ENCODE peak calls at places on chromosomes 6 and 20, in nine cellular contexts. B, U, N, T, G, X, S, A and E are unnamed samples.

GRCh38 chr6:161079566-161080262 is 88.1 kb downstream of the MAP3K4 start:
- DNase-seq in T (peak), S (no peak), U (peak), G (no peak), B (peak), X (no peak), N (peak), A (no peak), E (no peak)

GRCh38 chr20:51070635-51071034 is 47.7 kb upstream of the KCNG1 start:
- DNase-seq in G (no peak), N (no peak), S (no peak), B (no peak), T (no peak), X (no peak), U (no peak), A (no peak), E (no peak)

GRCh38 chr6:75934643-75935472 is 137.6 kb downstream of the IMPG1 start:
- DNase-seq in G (peak), A (peak), T (peak), X (peak), U (peak), B (peak), S (peak), N (no peak), E (no peak)

GRCh38 chr20:32970973-32971300 is 33.3 kb downstream of the SUN5 start:
- DNase-seq in N (no peak), B (no peak), S (peak), A (no peak), T (no peak), X (no peak), G (no peak), U (no peak), E (no peak)

GRCh38 chr6:159172066-159172465 is 2.9 kb downstream of the FNDC1 start:
- DNase-seq in S (no peak), X (no peak), B (no peak), T (no peak), N (no peak), U (no peak), G (no peak), A (no peak), E (no peak)

GRCh38 chr20:45247860-45248259 is 6.5 kb downstream of the SLPI start:
- DNase-seq in S (no peak), X (no peak), B (no peak), A (no peak), G (no peak), N (no peak), T (no peak), U (no peak), E (no peak)

GRCh38 chr20:25310268-25310920 is 62.5 kb downstream of the PYGB start:
- DNase-seq in A (peak), U (peak), X (peak), T (peak), S (peak), G (peak), B (peak), N (peak), E (no peak)

GRCh38 chr6:41683460-41684310 is 45.4 kb downstream of the MDFI start:
- DNase-seq in T (peak), U (peak), S (peak), B (peak), A (peak), G (peak), X (peak), N (peak), E (peak)

GRCh38 chr6:105593805-105594231 is 190.9 kb upstream of the PREP start:
- DNase-seq in S (no peak), G (no peak), B (no peak), X (no peak), N (no peak), T (no peak), A (no peak), U (no peak), E (no peak)

GRCh38 chr6:36312854-36313627 is 23.6 kb downstream of the BNIP5 start:
- DNase-seq in X (peak), A (no peak), B (no peak), N (no peak), T (no peak), U (no peak), S (no peak), G (no peak), E (no peak)

GRCh38 chr6:16769131-16769985 is 8.1 kb upstream of the ATXN1 start:
- DNase-seq in X (no peak), A (peak), S (peak), B (peak), N (no peak), U (peak), G (no peak), T (peak), E (no peak)

GRCh38 chr6:147299035-147299434 is 94.8 kb downstream of the STXBP5 start:
- DNase-seq in G (no peak), A (no peak), N (no peak), X (no peak), S (no peak), U (no peak), B (no peak), T (no peak), E (no peak)

GRCh38 chr20:59751075-59751711 is 146.9 kb downstream of the PHACTR3 start:
- DNase-seq in X (peak), N (peak), G (peak), S (peak), A (peak), B (peak), T (peak), U (peak), E (peak)

GRCh38 chr6:151436814-151437213 is 15.1 kb downstream of the RMND1 start:
- DNase-seq in G (no peak), B (no peak), S (no peak), U (no peak), N (no peak), T (no peak), X (no peak), A (no peak), E (no peak)

GRCh38 chr6:48068326-48069191 is 42.4 kb downstream of the PTCHD4 start:
- DNase-seq in G (peak), S (peak), T (no peak), A (no peak), B (no peak), X (no peak), N (peak), U (no peak), E (peak)

GRCh38 chr6:109237082-109237985 is 142.0 kb downstream of the CEP57L1 start:
- DNase-seq in N (no peak), A (no peak), U (no peak), X (no peak), G (no peak), T (peak), B (peak), S (no peak), E (no peak)

GRCh38 chr20:36808317-36809257 is 35.0 kb upstream of the DSN1 start:
- DNase-seq in X (peak), G (peak), S (peak), N (no peak), B (peak), T (peak), A (peak), U (peak), E (no peak)

GRCh38 chr20:11159728-11160127 is 485.9 kb upstream of the JAG1 start:
- DNase-seq in B (peak), N (no peak), S (no peak), X (no peak), A (peak), U (peak), G (no peak), T (no peak), E (no peak)

GRCh38 chr6:72461144-72461543 is 160.7 kb upstream of the KCNQ5 start:
- DNase-seq in A (no peak), U (peak), G (no peak), T (no peak), B (peak), X (no peak), N (no peak), S (no peak), E (no peak)

DNA sequence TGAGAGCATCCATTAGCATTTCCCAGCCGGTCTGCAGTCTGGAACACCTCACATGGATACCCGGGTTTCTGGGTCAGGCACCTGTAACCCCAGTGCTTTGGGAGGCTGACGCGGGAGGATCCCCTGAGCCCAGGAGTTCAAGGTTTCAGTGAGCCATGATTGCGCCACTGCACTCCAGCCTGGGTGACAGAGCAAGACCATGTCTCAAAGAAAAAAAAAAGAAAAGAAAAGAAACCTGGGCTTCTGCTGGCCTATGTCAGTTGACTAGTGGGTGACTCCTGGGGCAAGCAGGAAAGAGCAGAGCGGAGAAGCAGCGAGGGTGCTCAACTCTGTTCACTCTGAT is 90.2 kb downstream of the TCP11 start:
- DNase-seq in G (no peak), A (no peak), N (no peak), U (no peak), B (no peak), S (no peak), X (no peak), T (no peak), E (no peak)
- TF ChIP-seq CTCF in G (no peak), A (no peak), N (no peak), U (no peak), B (no peak), S (no peak), X (no peak), T (no peak), E (no peak)

GRCh38 chr20:57392512-57393271 is 1.5 kb downstream of the RBM38 start:
- DNase-seq in X (peak), T (no peak), B (no peak), U (no peak), S (no peak), A (peak), G (no peak), N (peak), E (no peak)
- TF ChIP-seq CTCF in X (no peak), T (no peak), B (no peak), U (no peak), S (no peak), A (no peak), G (no peak), N (no peak), E (no peak)

GRCh38 chr6:85864453-85865401 is 222.0 kb upstream of the SYNCRIP start:
- DNase-seq in X (no peak), G (no peak), A (no peak), S (peak), N (no peak), B (no peak), T (peak), U (no peak), E (no peak)
- TF ChIP-seq CTCF in X (no peak), G (no peak), A (no peak), S (no peak), N (no peak), B (peak), T (no peak), U (peak), E (no peak)

GRCh38 chr6:32967151-32968091 is 973 bp upstream of the BRD2 start:
- DNase-seq in T (peak), U (no peak), S (peak), A (peak), X (peak), G (peak), N (no peak), B (peak), E (no peak)
- TF ChIP-seq CTCF in T (peak), U (peak), S (peak), A (peak), X (peak), G (peak), N (peak), B (peak), E (no peak)